ENCODE peak calls at places on chromosome 18, in six cellular contexts. J is HCT116, C is left lung, U is A549, E is fibroblast of villous mesenchyme, B is PC-3. H is an unnamed sample.

GRCh38 chr18:12860530-12860929 is 23.5 kb downstream of the PTPN2 start:
- DNase-seq in J (no peak), C (no peak), U (no peak), E (no peak), B (no peak), H (no peak)

GRCh38 chr18:31039426-31039825 is 3.1 kb downstream of the DSC3 start:
- DNase-seq in J (no peak), C (no peak), U (no peak), E (no peak), B (peak), H (peak)

GRCh38 chr18:6054443-6054842 is 159.1 kb upstream of the TMEM200C start:
- DNase-seq in J (no peak), C (no peak), U (no peak), E (peak), B (no peak), H (no peak)

GRCh38 chr18:24704921-24705620 is 244.6 kb downstream of the HRH4 start:
- DNase-seq in J (no peak), C (no peak), U (no peak), E (peak), B (no peak), H (no peak)

GRCh38 chr18:11955299-11956029 is 25.8 kb upstream of the IMPA2 start:
- DNase-seq in J (no peak), C (peak), U (peak), E (peak), B (peak), H (peak)

GRCh38 chr18:31607384-31607783 is 15.7 kb downstream of the TTR start:
- DNase-seq in J (no peak), C (no peak), U (no peak), E (no peak), B (no peak), H (no peak)

GRCh38 chr18:34620258-34620861 is 89.7 kb upstream of the DTNA start:
- DNase-seq in J (no peak), C (no peak), U (no peak), E (no peak), B (no peak), H (no peak)

GRCh38 chr18:33802955-33803354 is 224.9 kb downstream of the ASXL3 start:
- DNase-seq in J (no peak), C (no peak), U (no peak), E (no peak), B (no peak), H (no peak)

GRCh38 chr18:66395671-66396218 is 208.1 kb downstream of the CDH19 start:
- DNase-seq in J (no peak), C (peak), U (no peak), E (no peak), B (no peak), H (no peak)

GRCh38 chr18:23106575-23106974 is 28.7 kb upstream of the CABLES1 start:
- DNase-seq in J (peak), C (no peak), U (peak), E (peak), B (peak), H (peak)

GRCh38 chr18:8943900-8944870 is 158.3 kb upstream of the NDUFV2 start:
- DNase-seq in J (no peak), C (no peak), U (no peak), E (peak), B (peak), H (peak)

GRCh38 chr18:39647627-39648502 is 2082.3 kb upstream of the CELF4 start:
- DNase-seq in J (peak), C (no peak), U (peak), E (peak), B (peak), H (peak)

GRCh38 chr18:28735731-28736130 is 558.8 kb upstream of the CDH2 start:
- DNase-seq in J (no peak), C (no peak), U (peak), E (peak), B (peak), H (peak)

GRCh38 chr18:449374-449773 is 51.1 kb downstream of the COLEC12 start:
- DNase-seq in J (peak), C (no peak), U (no peak), E (peak), B (peak), H (no peak)

GRCh38 chr18:11996190-11996754 is 15.0 kb downstream of the IMPA2 start:
- DNase-seq in J (no peak), C (peak), U (no peak), E (no peak), B (no peak), H (no peak)

GRCh38 chr18:43671431-43671830 is 394.1 kb upstream of the SYT4 start:
- DNase-seq in J (no peak), C (no peak), U (no peak), E (no peak), B (peak), H (no peak)

GRCh38 chr18:46562674-46563192 is 94.3 kb downstream of the LOXHD1 start:
- DNase-seq in J (no peak), C (no peak), U (no peak), E (no peak), B (no peak), H (no peak)

GRCh38 chr18:35515460-35516130 is 17.8 kb upstream of the INO80C start:
- DNase-seq in J (no peak), C (no peak), U (no peak), E (peak), B (no peak), H (no peak)

GRCh38 chr18:71405142-71405806 is 1116.4 kb downstream of the SOCS6 start:
- DNase-seq in J (no peak), C (no peak), U (no peak), E (no peak), B (no peak), H (no peak)

GRCh38 chr18:6681331-6681875 is 48.1 kb upstream of the ARHGAP28 start:
- DNase-seq in J (no peak), C (no peak), U (no peak), E (no peak), B (no peak), H (no peak)

GRCh38 chr18:8501044-8501443 is 108.2 kb upstream of the RAB12 start:
- DNase-seq in J (no peak), C (no peak), U (no peak), E (peak), B (no peak), H (no peak)

GRCh38 chr18:30376515-30376914 is 666.0 kb downstream of the DSC3 start:
- DNase-seq in J (peak), C (no peak), U (peak), E (no peak), B (peak), H (no peak)

GRCh38 chr18:34322365-34323289 is 97.9 kb upstream of the NOL4 start:
- DNase-seq in J (peak), C (no peak), U (peak), E (peak), B (peak), H (peak)

GRCh38 chr18:28768791-28769768 is 592.1 kb upstream of the CDH2 start:
- DNase-seq in J (no peak), C (no peak), U (no peak), E (no peak), B (no peak), H (no peak)

GRCh38 chr18:75247041-75247551 is 36.5 kb downstream of the TSHZ1 start:
- DNase-seq in J (no peak), C (no peak), U (no peak), E (peak), B (no peak), H (peak)

GRCh38 chr18:61127714-61128485 is 205.3 kb upstream of the CDH20 start:
- DNase-seq in J (no peak), C (no peak), U (no peak), E (no peak), B (no peak), H (no peak)

GRCh38 chr18:58858591-58859468 is 5.8 kb upstream of the ZNF532 start:
- DNase-seq in J (no peak), C (no peak), U (no peak), E (peak), B (no peak), H (peak)

GRCh38 chr18:61676763-61677434 is 215.9 kb downstream of the RNF152 start:
- DNase-seq in J (no peak), C (no peak), U (no peak), E (no peak), B (no peak), H (no peak)

GRCh38 chr18:23967321-23968089 is 47.0 kb upstream of the TTC39C start:
- DNase-seq in J (no peak), C (no peak), U (no peak), E (no peak), B (no peak), H (no peak)

GRCh38 chr18:42141439-42141838 is 186.4 kb downstream of the PIK3C3 start:
- DNase-seq in J (no peak), C (no peak), U (peak), E (peak), B (peak), H (no peak)
- TF ChIP-seq CTCF in J (no peak), C (no peak), U (no peak), E (no peak), B (peak), H (no peak)

GRCh38 chr18:73690222-73690621 is 457.4 kb downstream of the FBXO15 start:
- DNase-seq in J (no peak), C (no peak), U (no peak), E (no peak), B (no peak), H (no peak)
- H3K4me3 ChIP-seq in J (no peak), C (no peak), U (no peak), E (no peak), B (no peak), H (no peak)

GRCh38 chr18:63158676-63159291 is 160.8 kb downstream of the BCL2 start:
- DNase-seq in J (no peak), C (no peak), U (no peak), E (no peak), B (no peak), H (no peak)
- TF ChIP-seq CTCF in J (no peak), C (no peak), U (no peak), E (no peak), B (no peak), H (no peak)

GRCh38 chr18:50638623-50639398 is 78.9 kb downstream of the MAPK4 start:
- DNase-seq in J (no peak), C (no peak), U (no peak), E (no peak), B (no peak), H (no peak)
- H3K4me3 ChIP-seq in J (no peak), C (no peak), U (no peak), E (no peak), B (no peak), H (no peak)

DNA sequence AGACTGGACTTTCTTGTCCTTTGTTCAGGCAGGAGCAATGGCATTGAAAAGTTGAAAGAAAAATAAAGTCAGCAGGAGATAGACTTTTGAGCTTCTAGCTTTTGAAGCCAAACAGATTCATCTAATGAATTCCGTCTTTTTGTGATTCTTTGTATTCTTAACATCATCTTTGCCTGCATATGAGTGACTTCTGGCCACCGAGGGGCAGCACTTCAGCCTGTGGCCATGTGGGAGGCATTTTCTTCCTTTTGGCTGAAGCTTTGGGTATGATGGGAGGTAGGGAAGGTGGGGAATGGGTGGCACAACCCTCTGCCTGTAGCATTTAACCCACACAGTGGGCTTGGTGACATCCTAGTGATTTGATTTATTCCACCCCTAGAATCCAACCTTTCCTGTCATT is 220.6 kb downstream of the SETBP1 start:
- DNase-seq in J (no peak), C (no peak), U (no peak), E (no peak), B (no peak), H (no peak)
- TF ChIP-seq CTCF in J (no peak), C (no peak), U (no peak), E (peak), B (peak), H (peak)

GRCh38 chr18:72866901-72867701 is 686 bp downstream of the NETO1 start:
- DNase-seq in J (no peak), C (peak), U (no peak), E (no peak), B (no peak), H (no peak)

GRCh38 chr18:72866572-72866900 is 1.3 kb downstream of the NETO1 start:
- DNase-seq in J (no peak), C (peak), U (no peak), E (no peak), B (peak), H (no peak)

GRCh38 chr18:72868666-72869661 is 1.2 kb upstream of the NETO1 start:
- DNase-seq in J (no peak), C (peak), U (no peak), E (no peak), B (no peak), H (no peak)

GRCh38 chr18:72869786-72870185 is 2.0 kb upstream of the NETO1 start:
- DNase-seq in J (no peak), C (peak), U (no peak), E (no peak), B (no peak), H (no peak)

DNA sequence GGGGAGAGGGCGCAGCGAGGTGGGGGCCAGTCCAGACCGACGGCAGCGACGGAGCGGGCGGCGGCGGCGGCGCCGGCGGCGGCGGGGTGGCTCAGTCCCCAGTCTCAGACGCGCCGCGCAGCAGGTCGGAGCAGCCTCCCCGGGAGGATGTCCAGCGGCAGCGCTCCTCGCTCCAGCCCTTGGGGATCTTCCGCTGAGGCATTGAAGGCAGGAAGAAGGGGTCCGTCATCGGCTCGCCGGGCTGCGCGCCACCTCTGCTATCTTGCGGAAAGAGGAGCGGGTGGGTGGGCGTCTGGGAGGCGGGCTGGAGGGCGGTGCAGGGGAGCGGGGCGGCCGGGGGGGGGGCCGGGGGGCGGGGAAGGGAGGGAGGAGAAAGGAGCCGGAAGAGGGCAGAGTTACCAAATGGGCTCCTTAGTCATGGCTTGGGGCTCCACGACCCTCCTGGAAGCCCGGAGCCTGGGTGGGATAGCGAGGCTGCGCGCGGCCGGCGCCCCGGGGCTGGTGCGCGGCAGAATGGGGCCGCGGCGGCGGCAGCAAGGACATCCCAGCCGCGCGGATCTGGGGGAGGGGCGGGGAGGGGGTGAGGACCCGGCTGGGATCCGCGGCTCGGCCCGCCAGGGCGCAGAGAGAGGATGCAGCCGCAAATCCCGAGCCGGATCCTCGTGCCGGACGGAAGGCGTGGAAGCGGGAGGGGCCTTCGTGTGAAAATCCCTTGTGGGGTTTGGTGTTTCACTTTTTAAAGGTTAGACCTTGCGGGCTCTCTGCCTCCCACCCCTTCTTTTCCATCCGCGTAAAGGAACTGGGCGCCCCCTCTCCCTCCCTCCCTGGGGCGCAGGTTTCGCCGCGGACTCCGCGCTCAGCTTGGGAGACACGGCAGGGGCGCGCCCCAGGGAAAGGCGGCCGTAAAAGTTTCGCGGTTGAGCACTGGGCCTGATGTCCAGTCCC is at the start of gene NETO1:
- DNase-seq in J (no peak), C (peak), U (no peak), E (peak), B (peak), H (no peak)
- H3K4me3 ChIP-seq in J (no peak), C (no peak), U (peak), E (peak), B (peak), H (peak)

H was measured in fibroblast of pulmonary artery.